ENCODE peak calls at places on chromosomes 12 and 14, in nine cellular contexts. O is lower lobe of right lung; A is stomach; X is neuronal stem cell; S is CD4-positive, alpha-beta memory T cell; Y is thyroid gland; R is heart left ventricle; G is GM12878; N is CD8-positive, alpha-beta T cell. K is an unnamed sample.

GRCh38 chr12:46998811-46999368 is 80.5 kb upstream of the PCED1B start:
- DNase-seq in O (no peak), A (no peak), X (no peak), S (no peak), Y (no peak), R (no peak), G (no peak), N (no peak), K (no peak)

GRCh38 chr14:23548351-23549318 is 2.9 kb downstream of the ZFHX2 start:
- DNase-seq in O (no peak), A (no peak), X (no peak), S (no peak), Y (no peak), R (no peak), G (no peak), N (no peak), K (no peak)

GRCh38 chr14:90061849-90062794 is at the start of gene KCNK13:
- DNase-seq in O (peak; percentile 58), A (no peak), X (peak; percentile 39), S (no peak), Y (peak; percentile 57), R (no peak), G (no peak), N (no peak), K (peak; percentile 27)

GRCh38 chr12:46678441-46678840 is 147.4 kb downstream of the SLC38A4 start:
- DNase-seq in O (no peak), A (no peak), X (no peak), S (no peak), Y (no peak), R (no peak), G (no peak), N (no peak), K (no peak)

GRCh38 chr14:56715938-56716337 is 94.3 kb downstream of the OTX2 start:
- DNase-seq in O (no peak), A (no peak), X (no peak), S (no peak), Y (no peak), R (no peak), G (no peak), N (no peak), K (no peak)

GRCh38 chr12:132559652-132560420 is 50.5 kb downstream of the LRCOL1 start:
- DNase-seq in O (no peak), A (peak; percentile 49), X (no peak), S (peak; percentile 33), Y (peak; percentile 45), R (peak; percentile 47), G (no peak), N (no peak), K (no peak)

GRCh38 chr12:82904219-82904795 is 217.6 kb downstream of the TMTC2 start:
- DNase-seq in O (no peak), A (no peak), X (no peak), S (no peak), Y (no peak), R (no peak), G (no peak), N (no peak), K (no peak)

GRCh38 chr12:62776575-62776974 is 158.4 kb downstream of the PPM1H start:
- DNase-seq in O (no peak), A (no peak), X (no peak), S (no peak), Y (no peak), R (no peak), G (no peak), N (no peak), K (peak; percentile 53)

GRCh38 chr14:37253905-37254304 is 56.2 kb downstream of the MIPOL1 start:
- DNase-seq in O (no peak), A (no peak), X (no peak), S (no peak), Y (no peak), R (no peak), G (no peak), N (no peak), K (no peak)

GRCh38 chr12:112346194-112346593 is 36.0 kb downstream of the HECTD4 start:
- DNase-seq in O (no peak), A (no peak), X (no peak), S (no peak), Y (no peak), R (no peak), G (no peak), N (no peak), K (no peak)

GRCh38 chr14:104346112-104346462 is 207.7 kb downstream of the KIF26A start:
- DNase-seq in O (peak; percentile 38), A (no peak), X (no peak), S (no peak), Y (no peak), R (no peak), G (no peak), N (no peak), K (no peak)

GRCh38 chr14:89797148-89797547 is 157.4 kb downstream of the EFCAB11 start:
- DNase-seq in O (no peak), A (no peak), X (no peak), S (no peak), Y (no peak), R (no peak), G (no peak), N (no peak), K (no peak)

GRCh38 chr12:24494401-24494800 is 454.5 kb downstream of the BCAT1 start:
- DNase-seq in O (no peak), A (no peak), X (no peak), S (no peak), Y (no peak), R (no peak), G (no peak), N (no peak), K (no peak)

DNA sequence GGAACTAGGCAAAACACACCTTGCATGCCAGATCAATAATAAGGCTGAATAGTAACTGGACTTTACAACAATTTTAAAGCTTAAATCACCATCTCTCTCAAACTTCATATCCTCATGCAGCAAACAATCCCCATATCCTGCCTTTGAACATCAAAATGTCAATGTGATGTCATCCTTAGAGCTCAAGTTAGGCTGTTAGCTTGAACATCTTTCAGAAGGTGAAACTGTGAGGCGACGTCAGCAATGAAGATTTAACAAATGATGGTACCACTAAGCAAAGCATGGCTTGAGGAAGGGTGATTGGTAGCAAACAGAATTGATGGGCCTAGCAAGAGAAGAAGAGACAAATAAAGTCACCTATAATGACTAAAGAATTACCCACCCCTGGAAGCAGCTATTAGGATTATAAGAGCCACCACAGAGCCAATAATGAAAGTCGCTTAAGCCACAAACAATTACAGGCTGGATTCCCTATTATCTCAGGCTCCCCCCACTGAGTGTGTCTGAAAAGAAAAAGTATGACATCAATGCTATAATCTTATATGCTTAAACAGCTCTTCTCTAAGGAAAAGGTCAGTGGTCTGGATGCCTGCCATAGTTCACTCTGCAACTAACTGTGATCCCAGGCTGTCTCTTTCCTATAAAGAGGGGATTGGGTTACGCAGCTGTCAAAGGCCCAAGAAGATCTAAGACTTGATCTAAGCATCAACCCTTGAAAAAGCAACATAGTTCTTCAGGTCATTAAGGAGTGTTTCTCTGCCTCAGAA is 18.2 kb downstream of the EGLN3 start:
- DNase-seq in O (no peak), A (no peak), X (peak; percentile 76), S (no peak), Y (no peak), R (peak; percentile 40), G (no peak), N (no peak), K (no peak)
- H3K4me1 ChIP-seq in O (no peaks in the 10 kb centered on the region), A (peaks cover 7% of the 10 kb centered on the region), X (peaks cover 30% of the 10 kb centered on the region), S (no peaks in the 10 kb centered on the region), Y (no peaks in the 10 kb centered on the region), R (peaks cover 75% of the 10 kb centered on the region), G (no peaks in the 10 kb centered on the region), N (no peaks in the 10 kb centered on the region), K (peaks cover 14% of the 10 kb centered on the region)

GRCh38 chr14:85300119-85300518 is 229.8 kb upstream of the FLRT2 start:
- DNase-seq in O (no peak), A (no peak), X (no peak), S (no peak), Y (no peak), R (no peak), G (no peak), N (no peak), K (no peak)

GRCh38 chr14:85301506-85301905 is 228.4 kb upstream of the FLRT2 start:
- DNase-seq in O (no peak), A (no peak), X (no peak), S (no peak), Y (no peak), R (no peak), G (no peak), N (no peak), K (no peak)

GRCh38 chr14:85293820-85294219 is 236.1 kb upstream of the FLRT2 start:
- DNase-seq in O (no peak), A (no peak), X (no peak), S (no peak), Y (no peak), R (no peak), G (no peak), N (no peak), K (no peak)

DNA sequence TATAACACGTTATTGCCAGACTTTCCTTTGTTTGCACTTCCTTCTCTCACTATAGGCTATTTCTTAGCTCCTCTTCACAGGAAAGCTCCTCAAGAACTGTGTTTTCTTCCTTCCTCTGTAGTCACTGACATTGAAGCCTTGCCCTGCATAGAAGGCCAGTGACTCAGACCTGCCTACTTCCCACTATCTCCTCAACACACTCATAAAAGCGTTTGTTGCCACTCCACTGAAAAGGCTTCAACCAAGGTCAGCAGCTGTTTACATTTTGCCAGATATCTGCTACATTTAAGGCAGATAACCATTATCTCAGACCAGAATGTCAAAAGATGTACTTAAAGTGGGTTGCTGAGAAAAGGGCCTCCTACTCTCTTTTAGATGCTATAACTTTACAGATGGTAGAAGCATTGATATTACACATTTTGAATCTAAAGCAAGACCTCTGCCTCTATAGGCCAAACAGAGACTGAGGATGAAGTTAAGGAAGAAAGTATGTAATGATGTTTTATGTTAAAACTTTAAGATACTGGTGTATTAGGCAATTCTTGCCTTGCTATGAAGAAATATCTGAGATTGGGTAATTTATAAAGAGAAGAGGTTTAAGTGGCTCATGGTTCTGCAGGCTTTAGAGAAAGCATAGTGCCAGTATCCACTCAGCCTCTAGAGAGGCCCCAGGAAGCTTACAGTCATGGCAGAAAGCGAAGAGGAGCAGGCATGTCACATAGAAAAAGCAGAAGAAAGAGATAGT is 233.3 kb upstream of the FLRT2 start:
- DNase-seq in O (no peak), A (no peak), X (no peak), S (no peak), Y (no peak), R (no peak), G (no peak), N (no peak), K (no peak)
- H3K9me3 ChIP-seq in O (no peaks in the 10 kb centered on the region), A (no peaks in the 10 kb centered on the region), X (no peaks in the 10 kb centered on the region), S (no peaks in the 10 kb centered on the region), Y (no peaks in the 10 kb centered on the region), R (no peaks in the 10 kb centered on the region), G (no peaks in the 10 kb centered on the region), N (no peaks in the 10 kb centered on the region), K (no peaks in the 10 kb centered on the region)

DNA sequence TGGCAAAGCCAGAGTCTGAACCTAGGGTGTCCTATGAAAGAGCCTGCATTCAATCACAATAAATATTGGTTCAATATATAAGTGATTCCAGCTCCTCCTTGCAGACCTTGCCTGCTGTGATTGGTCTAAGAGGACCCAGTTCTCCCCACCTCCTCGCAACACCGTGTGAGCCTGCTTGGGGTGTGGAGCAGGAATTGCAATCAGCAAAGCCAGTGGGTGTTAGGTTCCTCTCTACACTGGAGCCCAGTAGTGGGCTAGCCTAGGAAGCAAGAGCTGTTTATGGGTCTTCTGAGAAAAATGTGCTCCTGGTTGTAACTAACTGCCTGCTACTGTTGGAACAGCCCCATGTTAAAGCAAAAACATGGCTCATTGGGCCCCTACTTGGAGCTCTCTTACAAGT is 3.5 kb upstream of the SELPLG start:
- DNase-seq in O (no peak), A (no peak), X (no peak), S (no peak), Y (no peak), R (no peak), G (no peak), N (no peak), K (no peak)
- H3K4me1 ChIP-seq in O (peaks cover 76% of the 10 kb centered on the region), A (no peaks in the 10 kb centered on the region), X (peaks cover 44% of the 10 kb centered on the region), S (peaks cover 36% of the 10 kb centered on the region), Y (no peaks in the 10 kb centered on the region), R (peaks cover 48% of the 10 kb centered on the region), G (peaks cover 85% of the 10 kb centered on the region), N (peaks cover 42% of the 10 kb centered on the region), K (no peaks in the 10 kb centered on the region)

GRCh38 chr14:105855893-105856675 is 329.7 kb downstream of the TMEM121 start:
- DNase-seq in O (no peak), A (no peak), X (no peak), S (no peak), Y (no peak), R (no peak), G (no peak), N (no peak), K (peak; percentile 43)
- H3K9me3 ChIP-seq in O (no peaks in the 10 kb centered on the region), A (no peaks in the 10 kb centered on the region), X (peaks cover 85% of the 10 kb centered on the region), S (no peaks in the 10 kb centered on the region), Y (no peaks in the 10 kb centered on the region), R (no peaks in the 10 kb centered on the region), G (no peaks in the 10 kb centered on the region), N (no peaks in the 10 kb centered on the region), K (no peaks in the 10 kb centered on the region)

K was measured in mucosa of descending colon.